ENCODE peak calls at places on chromosomes 1 and 21, in four cellular contexts. F is activated CD4-positive, alpha-beta T cell treated with anti-CD3 and anti-CD28 coated beads for 36 hours; E is GDM1; B is NCI-H748 treated with DMSO at 0.1 percent for 48 hours. M is an unnamed sample.

GRCh38 chr1:46137901-46138300 is 5.5 kb upstream of the PIK3R3 start:
- DNase-seq in F (no peak), E (no peak), B (no peak), M (no peak)

GRCh38 chr1:32717503-32717902 is 14.9 kb upstream of the SYNC start:
- DNase-seq in F (no peak), E (no peak), B (no peak), M (no peak)

GRCh38 chr1:100799548-100799947 is 80.0 kb downstream of the VCAM1 start:
- DNase-seq in F (no peak), E (no peak), B (no peak), M (no peak)

GRCh38 chr1:228734881-228735801 is at the start of gene RHOU:
- DNase-seq in F (peak; percentile 82), E (peak; percentile 73), B (peak; percentile 22), M (peak; percentile 60)

GRCh38 chr1:158016651-158017335 is 23.3 kb downstream of the KIRREL1 start:
- DNase-seq in F (no peak), E (no peak), B (no peak), M (no peak)

GRCh38 chr21:33278736-33279135 is 12.6 kb downstream of the IL10RB start:
- DNase-seq in F (no peak), E (no peak), B (no peak), M (no peak)

GRCh38 chr1:37497832-37498231 is 16.7 kb downstream of the MEAF6 start:
- DNase-seq in F (no peak), E (no peak), B (no peak), M (no peak)

GRCh38 chr21:34159617-34159883 is 86.2 kb downstream of the MRPS6 start:
- DNase-seq in F (no peak), E (no peak), B (no peak), M (no peak)

GRCh38 chr1:15575549-15576150 is 9.2 kb downstream of the AGMAT start:
- DNase-seq in F (no peak), E (no peak), B (no peak), M (no peak)

GRCh38 chr1:94384485-94385353 is 33.5 kb upstream of the ABCD3 start:
- DNase-seq in F (peak; percentile 50), E (peak; percentile 59), B (no peak), M (no peak)

GRCh38 chr1:48675251-48675650 is 101.4 kb downstream of the BEND5 start:
- DNase-seq in F (no peak), E (no peak), B (peak; percentile 25), M (no peak)

GRCh38 chr21:26513212-26513611 is 59.9 kb downstream of the CYYR1 start:
- DNase-seq in F (no peak), E (no peak), B (no peak), M (no peak)

GRCh38 chr1:81377406-81377805 is 423.3 kb upstream of the ADGRL2 start:
- DNase-seq in F (no peak), E (no peak), B (no peak), M (peak; percentile 15)

GRCh38 chr1:19799233-19799876 is 361 bp downstream of the TMCO4 start:
- DNase-seq in F (peak; percentile 73), E (peak; percentile 11), B (no peak), M (no peak)

GRCh38 chr1:214558002-214558770 is 6.8 kb upstream of the PTPN14 start:
- DNase-seq in F (no peak), E (no peak), B (no peak), M (no peak)

GRCh38 chr1:189429610-189430009 is 1048.1 kb downstream of the BRINP3 start:
- DNase-seq in F (no peak), E (peak; percentile 14), B (peak; percentile 18), M (peak; percentile 45)

GRCh38 chr1:202011994-202012393 is 1.6 kb downstream of the ELF3 start:
- DNase-seq in F (no peak), E (no peak), B (no peak), M (no peak)

GRCh38 chr1:59232209-59232608 is 64.7 kb upstream of the FGGY start:
- DNase-seq in F (no peak), E (no peak), B (peak; percentile 98), M (no peak)

GRCh38 chr21:34688145-34688544 is 19.4 kb downstream of the CLIC6 start:
- DNase-seq in F (no peak), E (no peak), B (no peak), M (no peak)

GRCh38 chr1:156103521-156103947 is 11.0 kb upstream of the LMNA start:
- DNase-seq in F (peak; percentile 80), E (no peak), B (no peak), M (no peak)

GRCh38 chr1:7993593-7994479 is 32.3 kb downstream of the ERRFI1 start:
- DNase-seq in F (no peak), E (no peak), B (no peak), M (no peak)

GRCh38 chr1:56644064-56644940 is 812 bp upstream of the PRKAA2 start:
- DNase-seq in F (no peak), E (no peak), B (no peak), M (peak; percentile 26)

GRCh38 chr1:236522937-236523703 is 662 bp upstream of the LGALS8 start:
- DNase-seq in F (no peak), E (no peak), B (no peak), M (peak; percentile 40)

GRCh38 chr1:47584249-47584648 is 146.4 kb downstream of the FOXD2 start:
- DNase-seq in F (no peak), E (no peak), B (no peak), M (no peak)

GRCh38 chr1:203519053-203519770 is 25.3 kb downstream of the OPTC start:
- DNase-seq in F (no peak), E (no peak), B (no peak), M (peak; percentile 82)

GRCh38 chr1:117093091-117093534 is 28.4 kb downstream of the TRIM45 start:
- DNase-seq in F (peak; percentile 60), E (no peak), B (no peak), M (peak; percentile 72)

GRCh38 chr1:38418195-38419030 is 371.8 kb upstream of the POU3F1 start:
- DNase-seq in F (no peak), E (no peak), B (no peak), M (no peak)

GRCh38 chr1:3154081-3154795 is 85.2 kb downstream of the PRDM16 start:
- DNase-seq in F (no peak), E (no peak), B (no peak), M (no peak)

GRCh38 chr1:18950415-18951026 is 6.0 kb downstream of the IFFO2 start:
- DNase-seq in F (peak; percentile 61), E (no peak), B (no peak), M (no peak)

GRCh38 chr1:208298593-208299233 is 54.5 kb upstream of the PLXNA2 start:
- DNase-seq in F (no peak), E (no peak), B (peak; percentile 53), M (no peak)

GRCh38 chr21:44434936-44435635 is 20.2 kb upstream of the LRRC3 start:
- DNase-seq in F (no peak), E (no peak), B (no peak), M (no peak)

GRCh38 chr1:64540265-64540791 is 70.4 kb downstream of the CACHD1 start:
- DNase-seq in F (no peak), E (no peak), B (peak; percentile 44), M (no peak)

GRCh38 chr1:42429623-42430022 is 26.2 kb downstream of the ZMYND12 start:
- DNase-seq in F (no peak), E (peak; percentile 9), B (no peak), M (no peak)

GRCh38 chr1:29513357-29513756 is 277.0 kb downstream of the PTPRU start:
- DNase-seq in F (peak; percentile 24), E (peak; percentile 30), B (peak; percentile 1), M (peak; percentile 54)

GRCh38 chr1:27574871-27575831 is 28.8 kb downstream of the AHDC1 start:
- DNase-seq in F (no peak), E (no peak), B (no peak), M (peak; percentile 91)

GRCh38 chr1:151811181-151811580 is 6.0 kb upstream of the LINGO4 start:
- DNase-seq in F (no peak), E (no peak), B (no peak), M (no peak)

GRCh38 chr1:40362699-40363098 is 10.8 kb upstream of the SMAP2 start:
- DNase-seq in F (no peak), E (no peak), B (no peak), M (no peak)

GRCh38 chr1:7116001-7116400 is 330.7 kb downstream of the CAMTA1 start:
- DNase-seq in F (no peak), E (no peak), B (no peak), M (no peak)

GRCh38 chr1:246012271-246012854 is 494.7 kb downstream of the SMYD3 start:
- DNase-seq in F (peak; percentile 6), E (peak; percentile 37), B (peak; percentile 47), M (peak; percentile 40)

M was measured in ELF-1.